ENCODE peak calls at places on chromosomes 11 and 22, in seven cellular contexts. G, L, R, H, B, K and M are unnamed samples. For H3K36me3, the result is how much of the 10 kb centered on the place peaks cover.

GRCh38 chr11:94926271-94926625 is 47.1 kb downstream of the CWC15 start:
- DNase-seq in G (peak), B (no peak), H (no peak), K (no peak), L (no peak), R (no peak), M (no peak)

GRCh38 chr11:34755671-34756070 is 134.8 kb downstream of the EHF start:
- DNase-seq in G (no peak), H (no peak), K (no peak), B (no peak), L (no peak), R (no peak), M (no peak)

GRCh38 chr11:121451178-121451981 is 734 bp upstream of the SORL1 start:
- DNase-seq in H (peak), R (peak), K (no peak), L (no peak), G (no peak), B (no peak), M (no peak)

GRCh38 chr22:50169181-50169759 is 1.3 kb upstream of the PANX2 start:
- DNase-seq in L (no peak), H (no peak), K (no peak), G (peak), B (no peak), R (no peak), M (no peak)

GRCh38 chr11:67345247-67345948 is 7.9 kb downstream of the POLD4 start:
- DNase-seq in R (peak), G (no peak), H (peak), B (no peak), L (no peak), K (no peak), M (no peak)

GRCh38 chr22:39233736-39234120 is 11.1 kb downstream of the PDGFB start:
- DNase-seq in G (no peak), R (no peak), K (no peak), H (no peak), L (no peak), B (peak), M (no peak)

GRCh38 chr22:29493636-29494035 is 13.6 kb downstream of the NEFH start:
- DNase-seq in H (no peak), K (no peak), G (no peak), R (no peak), B (no peak), L (no peak), M (no peak)

GRCh38 chr11:41461057-41461681 is 1.7 kb upstream of the LRRC4C start:
- DNase-seq in H (no peak), G (peak), L (no peak), B (no peak), K (no peak), R (no peak), M (no peak)

GRCh38 chr22:22014285-22014659 is 31.7 kb upstream of the TOP3B start:
- DNase-seq in K (no peak), G (no peak), H (no peak), R (no peak), B (no peak), L (no peak), M (no peak)
- H3K4me3 ChIP-seq in K (no peak), G (no peak), H (no peak), R (no peak), B (no peak), L (no peak), M (no peak)

DNA sequence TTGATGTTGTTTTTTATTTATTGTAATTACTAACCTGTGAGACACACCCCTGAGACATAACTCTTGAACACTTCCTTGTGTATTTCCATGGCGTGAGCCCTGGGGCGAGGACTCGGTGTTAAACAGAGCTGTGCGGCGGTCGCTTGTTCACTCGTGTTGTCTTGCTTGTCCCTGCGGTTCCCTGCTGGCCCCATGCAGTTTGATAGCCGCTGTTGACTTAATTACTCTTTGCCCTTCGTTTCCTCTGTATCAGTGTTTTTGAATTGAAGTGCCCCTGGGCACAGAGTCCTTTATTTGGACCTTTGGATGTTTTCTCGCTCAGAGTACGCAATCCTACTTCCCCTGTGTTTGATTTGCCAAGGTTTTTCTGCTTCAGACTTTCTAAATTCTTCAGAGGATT is 52.7 kb downstream of the TBC1D22A start:
- DNase-seq in L (no peak), H (peak), G (no peak), R (no peak), B (no peak), K (no peak), M (no peak)
- H3K36me3 ChIP-seq in L (under half), H (under half), G (under half), R (under half), B (under half), K (under half), M (under half)

GRCh38 chr11:45846174-45846675 is 1.1 kb upstream of the CRY2 start:
- DNase-seq in R (no peak), B (no peak), K (no peak), G (no peak), H (no peak), L (no peak), M (no peak)
- H3K4me3 ChIP-seq in R (peak), B (peak), K (no peak), G (no peak), H (no peak), L (peak), M (peak)

DNA sequence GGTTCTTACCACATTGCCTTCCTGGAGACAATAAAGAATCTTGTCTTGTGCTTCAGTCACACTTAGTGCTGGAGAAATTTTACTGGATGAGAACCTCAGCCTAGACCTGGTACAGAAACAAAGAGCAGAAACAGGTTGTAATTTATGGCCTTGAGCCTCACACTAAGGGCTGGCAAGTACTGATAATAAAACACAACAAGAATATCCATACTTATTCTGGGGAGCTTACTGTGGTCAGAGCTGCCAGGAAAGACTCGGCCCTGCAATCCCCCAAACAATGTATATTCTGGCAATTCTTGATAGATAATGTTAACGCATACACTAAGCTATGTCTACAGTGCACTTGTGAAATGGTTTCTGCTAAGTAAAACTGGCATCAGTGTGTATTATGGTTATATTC is 9.7 kb downstream of the SNX19 start:
- DNase-seq in B (no peak), G (no peak), H (no peak), L (no peak), R (no peak), K (no peak), M (no peak)
- H3K36me3 ChIP-seq in B (half or more), G (half or more), H (under half), L (under half), R (half or more), K (under half), M (under half)